ENCODE peak calls at places on chromosomes 1 and 21, in eight cellular contexts. K is upper lobe of right lung, Y is M059J, F is transverse colon, N is ecto neural progenitor cell, D is choroid plexus epithelial cell, H is frontal cortex, V is MM.1S. M is an unnamed sample.

GRCh38 chr1:191498318-191498717 is 659.9 kb upstream of the RGS18 start:
- DNase-seq in K (no peak), Y (peak), F (no peak), N (no peak), D (peak), H (no peak), V (no peak), M (peak)

GRCh38 chr1:246072456-246072855 is 434.6 kb downstream of the SMYD3 start:
- DNase-seq in K (no peak), Y (no peak), F (no peak), N (no peak), D (no peak), H (no peak), V (no peak), M (no peak)

GRCh38 chr1:66980745-66981367 is 56.1 kb downstream of the MIER1 start:
- DNase-seq in K (no peak), Y (peak), F (no peak), N (no peak), D (peak), H (no peak), V (no peak), M (peak)

GRCh38 chr1:67957026-67957425 is 93.4 kb downstream of the DIRAS3 start:
- DNase-seq in K (no peak), Y (no peak), F (no peak), N (no peak), D (no peak), H (no peak), V (no peak), M (peak)

GRCh38 chr1:226632922-226633351 is 84.4 kb downstream of the STUM start:
- DNase-seq in K (peak), Y (no peak), F (no peak), N (no peak), D (no peak), H (no peak), V (no peak), M (no peak)

GRCh38 chr21:37367301-37367757 is 756 bp downstream of the DYRK1A start:
- DNase-seq in K (no peak), Y (no peak), F (peak), N (no peak), D (peak), H (no peak), V (peak), M (no peak)

GRCh38 chr1:217063065-217063908 is 340.1 kb upstream of the ESRRG start:
- DNase-seq in K (no peak), Y (no peak), F (peak), N (no peak), D (no peak), H (no peak), V (no peak), M (no peak)

GRCh38 chr1:211699059-211699458 is 23.6 kb upstream of the NEK2 start:
- DNase-seq in K (no peak), Y (no peak), F (no peak), N (no peak), D (no peak), H (no peak), V (no peak), M (no peak)

GRCh38 chr1:79323240-79324025 is 316.9 kb upstream of the ADGRL4 start:
- DNase-seq in K (no peak), Y (peak), F (no peak), N (no peak), D (peak), H (no peak), V (no peak), M (peak)

GRCh38 chr1:109634292-109634691 is 14.7 kb downstream of the AMPD2 start:
- DNase-seq in K (no peak), Y (no peak), F (no peak), N (peak), D (no peak), H (no peak), V (no peak), M (no peak)

GRCh38 chr1:93584238-93585003 is 97.2 kb downstream of the BCAR3 start:
- DNase-seq in K (no peak), Y (no peak), F (no peak), N (no peak), D (no peak), H (no peak), V (no peak), M (peak)

GRCh38 chr1:246640747-246641146 is 74.5 kb downstream of the CNST start:
- DNase-seq in K (no peak), Y (no peak), F (no peak), N (no peak), D (no peak), H (no peak), V (no peak), M (no peak)

GRCh38 chr1:200872446-200873115 is at the start of gene GPR25:
- DNase-seq in K (no peak), Y (no peak), F (no peak), N (no peak), D (no peak), H (no peak), V (no peak), M (no peak)